ENCODE peak calls at places on chromosomes 5 and 9, in eight cellular contexts. J is aorta, Q is heart right ventricle, F is A549, A is Peyer's patch, W is ovary, L is DND-41, N is RWPE1. G is an unnamed sample.

GRCh38 chr9:97501177-97501971 is at the start of gene TMOD1:
- DNase-seq in N (peak; percentile 93), Q (peak; percentile 71), A (peak; percentile 82), F (peak; percentile 45), J (peak; percentile 93), L (peak; percentile 37), W (peak; percentile 83), G (no peak)

GRCh38 chr5:149799119-149799623 is 69.1 kb downstream of the PPARGC1B start:
- DNase-seq in W (peak; percentile 53), Q (peak; percentile 73), F (peak; percentile 91), L (no peak), N (peak; percentile 96), J (peak; percentile 67), A (no peak), G (no peak)

GRCh38 chr9:135888766-135889394 is 18.5 kb downstream of the CAMSAP1 start:
- DNase-seq in N (peak; percentile 69), W (no peak), F (no peak), L (no peak), A (no peak), Q (no peak), J (no peak), G (no peak)

GRCh38 chr5:69270827-69271226 is 36.1 kb downstream of the CDK7 start:
- DNase-seq in Q (no peak), W (no peak), J (no peak), A (no peak), F (no peak), N (no peak), L (no peak), G (no peak)

GRCh38 chr5:163867738-163868137 is 362.3 kb downstream of the MAT2B start:
- DNase-seq in A (no peak), F (no peak), L (no peak), J (no peak), N (no peak), W (no peak), Q (no peak), G (no peak)

GRCh38 chr5:34587355-34588241 is 68.5 kb upstream of the RAI14 start:
- DNase-seq in A (no peak), F (peak; percentile 80), Q (no peak), L (no peak), J (no peak), W (no peak), N (no peak), G (no peak)

GRCh38 chr5:24823625-24824024 is 178.8 kb upstream of the CDH10 start:
- DNase-seq in F (no peak), L (no peak), Q (no peak), A (no peak), W (no peak), J (no peak), N (peak; percentile 55), G (no peak)

GRCh38 chr5:171483453-171484177 is 64.2 kb downstream of the FGF18 start:
- DNase-seq in A (no peak), F (no peak), N (no peak), W (peak; percentile 87), J (peak; percentile 96), L (no peak), Q (peak; percentile 84), G (no peak)

GRCh38 chr5:126471875-126472537 is 48.8 kb downstream of the GRAMD2B start:
- DNase-seq in N (peak; percentile 75), L (no peak), A (no peak), F (peak; percentile 4), J (no peak), Q (no peak), W (no peak), G (no peak)

GRCh38 chr5:79924936-79925893 is 65.8 kb downstream of the MTX3 start:
- DNase-seq in J (no peak), A (no peak), F (peak; percentile 12), Q (no peak), N (no peak), L (no peak), W (no peak), G (no peak)

GRCh38 chr5:68285857-68286611 is 70.5 kb downstream of the PIK3R1 start:
- DNase-seq in J (no peak), Q (no peak), L (no peak), W (no peak), A (no peak), N (peak; percentile 31), F (peak; percentile 61), G (peak; percentile 58)

GRCh38 chr9:134371731-134372130 is 45.5 kb downstream of the RXRA start:
- DNase-seq in A (no peak), N (peak; percentile 98), F (no peak), Q (peak; percentile 46), L (no peak), W (no peak), J (peak; percentile 88), G (no peak)

GRCh38 chr5:123778641-123779040 is 266.7 kb downstream of the CSNK1G3 start:
- DNase-seq in F (no peak), J (no peak), L (no peak), Q (no peak), W (no peak), N (no peak), A (no peak), G (no peak)

GRCh38 chr5:24609694-24610093 is 35.1 kb downstream of the CDH10 start:
- DNase-seq in A (no peak), J (no peak), N (no peak), F (no peak), W (no peak), Q (no peak), L (no peak), G (no peak)

DNA sequence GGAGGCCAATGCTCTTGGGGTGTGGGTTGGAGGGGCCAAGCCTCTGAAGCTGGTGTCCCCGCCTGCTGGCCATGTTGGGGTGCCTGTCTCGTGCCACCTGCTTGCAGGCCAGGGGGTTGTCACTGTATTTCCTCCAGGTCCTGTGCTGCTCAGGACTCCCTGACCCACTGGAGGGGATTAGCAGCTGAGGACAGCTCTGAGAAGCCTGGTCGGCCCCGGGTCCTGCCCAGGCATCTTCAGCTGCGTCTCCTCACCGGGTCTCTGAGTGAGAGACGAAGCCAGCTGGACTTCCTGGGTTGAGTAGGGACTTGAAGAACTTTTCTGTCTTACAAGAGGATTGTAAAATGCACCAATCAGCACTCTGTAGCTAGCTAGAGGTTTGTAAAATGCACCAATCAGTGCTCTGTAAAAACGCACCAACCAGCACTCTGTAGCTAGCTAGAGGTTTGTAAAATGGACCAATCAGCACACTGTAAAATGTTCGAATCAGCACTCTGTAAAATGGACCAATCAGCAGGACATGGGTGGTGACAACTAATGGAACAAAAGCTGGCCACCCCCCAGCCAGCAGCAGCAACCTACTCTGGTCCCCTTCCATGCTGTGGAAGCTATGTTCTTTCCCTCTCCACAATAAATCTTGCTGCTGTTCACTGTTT is 20.6 kb upstream of the SLC9A3 start:
- DNase-seq in L (no peak), J (peak; percentile 46), A (peak; percentile 43), Q (no peak), F (peak; percentile 32), N (no peak), W (no peak), G (no peak)
- H3K27ac ChIP-seq in L (no peak overlapping the region), J (no peak overlapping the region), A (no peak overlapping the region), Q (no peak overlapping the region), F (no peak overlapping the region), N (no peak overlapping the region), W (no peak overlapping the region), G (no peak overlapping the region)

DNA sequence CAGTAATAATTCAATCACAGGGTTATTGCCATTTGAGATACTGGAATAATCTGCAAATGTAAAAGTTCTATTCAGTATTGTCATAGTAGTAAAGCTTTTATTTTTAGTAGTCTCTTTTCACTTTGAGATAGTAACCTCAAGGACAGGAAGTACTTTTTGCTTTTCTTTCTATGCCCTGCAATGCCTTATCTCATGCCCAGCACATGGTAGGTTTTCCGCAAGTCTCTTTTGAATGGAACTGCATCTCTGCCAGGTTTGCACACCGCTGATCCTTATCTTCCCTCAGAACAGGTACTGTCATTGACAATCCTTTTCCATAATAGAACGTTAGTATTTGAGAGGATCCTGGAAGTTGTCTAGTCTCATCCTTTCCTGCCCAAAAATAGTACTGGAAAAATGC is 91.8 kb upstream of the IFNK start:
- DNase-seq in F (no peak), N (no peak), L (no peak), J (no peak), A (no peak), W (no peak), Q (no peak), G (no peak)
- H3K27ac ChIP-seq in F (no peak overlapping the region), N (no peak overlapping the region), L (no peak overlapping the region), J (no peak overlapping the region), A (no peak overlapping the region), W (no peak overlapping the region), Q (no peak overlapping the region), G (no peak overlapping the region)

GRCh38 chr5:9148242-9148641 is 397.6 kb downstream of the SEMA5A start:
- DNase-seq in W (no peak), A (no peak), Q (no peak), N (no peak), L (no peak), J (no peak), F (no peak), G (no peak)

GRCh38 chr5:9151671-9152427 is 394.0 kb downstream of the SEMA5A start:
- DNase-seq in Q (peak; percentile 7), F (no peak), J (no peak), N (no peak), A (no peak), W (no peak), L (no peak), G (no peak)

GRCh38 chr5:9149988-9150387 is 395.9 kb downstream of the SEMA5A start:
- DNase-seq in W (no peak), N (peak; percentile 78), Q (no peak), A (no peak), L (no peak), F (no peak), J (no peak), G (no peak)
- H3K27ac ChIP-seq in W (no peak overlapping the region), N (peak overlapping the region; percentile 74), Q (no peak overlapping the region), A (no peak overlapping the region), L (no peak overlapping the region), F (no peak overlapping the region), J (no peak overlapping the region), G (no peak overlapping the region)

GRCh38 chr9:111604054-111604615 is 4.7 kb upstream of the PTGR1 start:
- DNase-seq in W (no peak), Q (no peak), J (no peak), L (no peak), F (no peak), A (no peak), N (no peak), G (no peak)
- H3K27ac ChIP-seq in W (no peak overlapping the region), Q (no peak overlapping the region), J (no peak overlapping the region), L (no peak overlapping the region), F (peak overlapping the region; percentile 94), A (no peak overlapping the region), N (no peak overlapping the region), G (no peak overlapping the region)

GRCh38 chr5:176900783-176901204 is 1.6 kb upstream of the HK3 start:
- DNase-seq in J (no peak), W (no peak), A (no peak), F (no peak), L (no peak), N (no peak), Q (no peak), G (no peak)
- H3K27ac ChIP-seq in J (no peak overlapping the region), W (no peak overlapping the region), A (no peak overlapping the region), F (no peak overlapping the region), L (no peak overlapping the region), N (no peak overlapping the region), Q (no peak overlapping the region), G (no peak overlapping the region)

DNA sequence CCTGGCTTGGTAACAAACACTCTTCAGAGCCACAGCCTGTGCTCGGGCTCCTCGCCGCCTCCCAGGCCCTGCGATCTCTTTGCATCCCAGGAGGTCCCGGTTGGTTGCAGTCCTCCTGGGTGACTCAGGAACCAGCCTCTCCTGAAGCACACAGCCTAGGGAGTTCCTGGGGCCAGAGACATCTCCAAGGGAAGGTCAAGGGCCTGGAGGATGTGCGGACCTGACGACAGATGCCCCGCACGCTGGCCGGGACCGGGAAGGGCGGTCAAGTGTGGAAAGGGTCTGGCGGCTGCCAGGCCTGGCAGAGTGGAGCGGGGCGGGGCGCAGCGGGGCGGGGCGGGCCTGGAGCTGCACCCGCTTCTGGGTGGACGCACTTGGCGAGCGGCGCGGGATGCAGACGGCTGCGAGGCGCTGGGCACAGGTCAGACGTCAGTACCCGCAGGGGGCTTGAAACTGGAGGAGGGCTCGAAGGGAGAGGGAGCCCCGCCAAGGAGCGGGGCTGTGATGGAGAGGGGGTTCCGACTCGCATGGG is 45.0 kb upstream of the PRSS3 start:
- DNase-seq in L (no peak), J (no peak), A (peak; percentile 82), Q (no peak), N (peak; percentile 20), W (no peak), F (peak; percentile 30), G (no peak)
- H3K27ac ChIP-seq in L (no peak overlapping the region), J (no peak overlapping the region), A (no peak overlapping the region), Q (no peak overlapping the region), N (no peak overlapping the region), W (no peak overlapping the region), F (peak overlapping the region; percentile 61), G (no peak overlapping the region)